ENCODE peak calls at places on chromosomes 4 and X, in six cellular contexts. One of them, this sample, is unnamed.

GRCh38 chrX:51893931-51894696 is 691 bp downstream of the MAGED1 start:
- DNase-seq in CD4-positive, alpha-beta memory T cell: peak; percentile 14
- DNase-seq in ovary: peak; percentile 71
- DNase-seq in BE2C: peak; percentile 51
- DNase-seq in HFF-Myc: no peak
- DNase-seq in mucosa of descending colon: peak; percentile 34
- DNase-seq in this sample: no peak

GRCh38 chr4:82900016-82900334 is 560 bp upstream of the THAP9 start:
- DNase-seq in CD4-positive, alpha-beta memory T cell: no peak
- DNase-seq in ovary: no peak
- DNase-seq in BE2C: no peak
- DNase-seq in HFF-Myc: no peak
- DNase-seq in mucosa of descending colon: no peak
- DNase-seq in this sample: no peak

GRCh38 chr4:16869594-16870245 is 28.7 kb downstream of the LDB2 start:
- DNase-seq in CD4-positive, alpha-beta memory T cell: no peak
- DNase-seq in ovary: no peak
- DNase-seq in BE2C: no peak
- DNase-seq in HFF-Myc: no peak
- DNase-seq in mucosa of descending colon: no peak
- DNase-seq in this sample: no peak

GRCh38 chrX:86002076-86002896 is 45.1 kb downstream of the CHM start:
- DNase-seq in CD4-positive, alpha-beta memory T cell: no peak
- DNase-seq in ovary: no peak
- DNase-seq in BE2C: no peak
- DNase-seq in HFF-Myc: no peak
- DNase-seq in mucosa of descending colon: peak; percentile 62
- DNase-seq in this sample: peak; percentile 51

GRCh38 chrX:21985332-21985777 is 44.8 kb downstream of the SMS start:
- DNase-seq in CD4-positive, alpha-beta memory T cell: peak; percentile 74
- DNase-seq in ovary: peak; percentile 41
- DNase-seq in BE2C: peak; percentile 53
- DNase-seq in HFF-Myc: peak; percentile 56
- DNase-seq in mucosa of descending colon: peak; percentile 78
- DNase-seq in this sample: no peak

GRCh38 chr4:77036206-77036605 is 39.6 kb downstream of the CCNI start:
- DNase-seq in CD4-positive, alpha-beta memory T cell: no peak
- DNase-seq in ovary: no peak
- DNase-seq in BE2C: no peak
- DNase-seq in HFF-Myc: no peak
- DNase-seq in mucosa of descending colon: no peak
- DNase-seq in this sample: no peak

GRCh38 chrX:105477351-105477750 is 256.9 kb upstream of the TEX13A start:
- DNase-seq in CD4-positive, alpha-beta memory T cell: no peak
- DNase-seq in ovary: no peak
- DNase-seq in BE2C: no peak
- DNase-seq in HFF-Myc: no peak
- DNase-seq in mucosa of descending colon: no peak
- DNase-seq in this sample: no peak

GRCh38 chr4:78459327-78459726 is 92.2 kb upstream of the ANXA3 start:
- DNase-seq in CD4-positive, alpha-beta memory T cell: no peak
- DNase-seq in ovary: no peak
- DNase-seq in BE2C: no peak
- DNase-seq in HFF-Myc: no peak
- DNase-seq in mucosa of descending colon: no peak
- DNase-seq in this sample: no peak

GRCh38 chrX:13087322-13088154 is 43.1 kb upstream of the FAM9C start:
- DNase-seq in CD4-positive, alpha-beta memory T cell: peak; percentile 90
- DNase-seq in ovary: no peak
- DNase-seq in BE2C: no peak
- DNase-seq in HFF-Myc: no peak
- DNase-seq in mucosa of descending colon: no peak
- DNase-seq in this sample: no peak

GRCh38 chrX:40095588-40096394 is 2.0 kb downstream of the BCOR start:
- DNase-seq in CD4-positive, alpha-beta memory T cell: no peak
- DNase-seq in ovary: no peak
- DNase-seq in BE2C: no peak
- DNase-seq in HFF-Myc: no peak
- DNase-seq in mucosa of descending colon: no peak
- DNase-seq in this sample: no peak

GRCh38 chr4:96102541-96103018 is 262.7 kb downstream of the PDHA2 start:
- DNase-seq in CD4-positive, alpha-beta memory T cell: no peak
- DNase-seq in ovary: no peak
- DNase-seq in BE2C: no peak
- DNase-seq in HFF-Myc: no peak
- DNase-seq in mucosa of descending colon: no peak
- DNase-seq in this sample: no peak

GRCh38 chr4:146105464-146105863 is 70.1 kb upstream of the LSM6 start:
- DNase-seq in CD4-positive, alpha-beta memory T cell: no peak
- DNase-seq in ovary: no peak
- DNase-seq in BE2C: no peak
- DNase-seq in HFF-Myc: no peak
- DNase-seq in mucosa of descending colon: no peak
- DNase-seq in this sample: no peak

GRCh38 chr4:168527560-168527959 is 30.7 kb downstream of the PALLD start:
- DNase-seq in CD4-positive, alpha-beta memory T cell: no peak
- DNase-seq in ovary: no peak
- DNase-seq in BE2C: no peak
- DNase-seq in HFF-Myc: no peak
- DNase-seq in mucosa of descending colon: no peak
- DNase-seq in this sample: no peak

GRCh38 chr4:142953171-142953570 is 107.1 kb upstream of the INPP4B start:
- DNase-seq in CD4-positive, alpha-beta memory T cell: no peak
- DNase-seq in ovary: no peak
- DNase-seq in BE2C: no peak
- DNase-seq in HFF-Myc: no peak
- DNase-seq in mucosa of descending colon: no peak
- DNase-seq in this sample: no peak

GRCh38 chr4:167290684-167291083 is 56.4 kb upstream of the SPOCK3 start:
- DNase-seq in CD4-positive, alpha-beta memory T cell: no peak
- DNase-seq in ovary: no peak
- DNase-seq in BE2C: no peak
- DNase-seq in HFF-Myc: no peak
- DNase-seq in mucosa of descending colon: no peak
- DNase-seq in this sample: no peak

GRCh38 chrX:136608295-136608933 is 39.5 kb upstream of the CD40LG start:
- DNase-seq in CD4-positive, alpha-beta memory T cell: peak; percentile 63
- DNase-seq in ovary: no peak
- DNase-seq in BE2C: peak; percentile 48
- DNase-seq in HFF-Myc: no peak
- DNase-seq in mucosa of descending colon: peak; percentile 69
- DNase-seq in this sample: no peak

GRCh38 chrX:120740072-120740471 is 110.2 kb upstream of the C1GALT1C1 start:
- DNase-seq in CD4-positive, alpha-beta memory T cell: no peak
- DNase-seq in ovary: no peak
- DNase-seq in BE2C: no peak
- DNase-seq in HFF-Myc: no peak
- DNase-seq in mucosa of descending colon: no peak
- DNase-seq in this sample: no peak

GRCh38 chr4:108839333-108839732 is 76.5 kb upstream of the ETNPPL start:
- DNase-seq in CD4-positive, alpha-beta memory T cell: no peak
- DNase-seq in ovary: no peak
- DNase-seq in BE2C: no peak
- DNase-seq in HFF-Myc: no peak
- DNase-seq in mucosa of descending colon: no peak
- DNase-seq in this sample: no peak

GRCh38 chr4:10773010-10773409 is 88.4 kb upstream of the CLNK start:
- DNase-seq in CD4-positive, alpha-beta memory T cell: no peak
- DNase-seq in ovary: no peak
- DNase-seq in BE2C: no peak
- DNase-seq in HFF-Myc: no peak
- DNase-seq in mucosa of descending colon: no peak
- DNase-seq in this sample: no peak

GRCh38 chrX:76555816-76556215 is 128.3 kb downstream of the MAGEE1 start:
- DNase-seq in CD4-positive, alpha-beta memory T cell: peak; percentile 7
- DNase-seq in ovary: no peak
- DNase-seq in BE2C: peak; percentile 51
- DNase-seq in HFF-Myc: no peak
- DNase-seq in mucosa of descending colon: peak; percentile 1
- DNase-seq in this sample: no peak

GRCh38 chr4:111228396-111228795 is 605.5 kb upstream of the PITX2 start:
- DNase-seq in CD4-positive, alpha-beta memory T cell: no peak
- DNase-seq in ovary: no peak
- DNase-seq in BE2C: no peak
- DNase-seq in HFF-Myc: no peak
- DNase-seq in mucosa of descending colon: no peak
- DNase-seq in this sample: no peak

GRCh38 chrX:114162068-114162735 is 421.7 kb upstream of the HTR2C start:
- DNase-seq in CD4-positive, alpha-beta memory T cell: no peak
- DNase-seq in ovary: no peak
- DNase-seq in BE2C: peak; percentile 51
- DNase-seq in HFF-Myc: no peak
- DNase-seq in mucosa of descending colon: no peak
- DNase-seq in this sample: no peak

GRCh38 chrX:112851161-112851779 is 10.6 kb upstream of the AMOT start:
- DNase-seq in CD4-positive, alpha-beta memory T cell: no peak
- DNase-seq in ovary: no peak
- DNase-seq in BE2C: no peak
- DNase-seq in HFF-Myc: no peak
- DNase-seq in mucosa of descending colon: no peak
- DNase-seq in this sample: no peak

GRCh38 chr4:16897991-16898827 is at the start of gene LDB2:
- DNase-seq in CD4-positive, alpha-beta memory T cell: no peak
- DNase-seq in ovary: peak; percentile 83
- DNase-seq in BE2C: peak; percentile 78
- DNase-seq in HFF-Myc: peak; percentile 66
- DNase-seq in mucosa of descending colon: peak; percentile 28
- DNase-seq in this sample: no peak

GRCh38 chrX:78024349-78025108 is 55.1 kb upstream of the PGAM4 start:
- DNase-seq in CD4-positive, alpha-beta memory T cell: peak; percentile 53
- DNase-seq in ovary: no peak
- DNase-seq in BE2C: peak; percentile 64
- DNase-seq in HFF-Myc: no peak
- DNase-seq in mucosa of descending colon: peak; percentile 79
- DNase-seq in this sample: no peak

GRCh38 chr4:40340034-40340433 is 4.9 kb downstream of the CHRNA9 start:
- DNase-seq in CD4-positive, alpha-beta memory T cell: no peak
- DNase-seq in ovary: no peak
- DNase-seq in BE2C: no peak
- DNase-seq in HFF-Myc: no peak
- DNase-seq in mucosa of descending colon: no peak
- DNase-seq in this sample: no peak

GRCh38 chr4:14000091-14000814 is 372.7 kb upstream of the BOD1L1 start:
- DNase-seq in CD4-positive, alpha-beta memory T cell: no peak
- DNase-seq in ovary: no peak
- DNase-seq in BE2C: no peak
- DNase-seq in HFF-Myc: no peak
- DNase-seq in mucosa of descending colon: no peak
- DNase-seq in this sample: no peak

GRCh38 chrX:129641941-129642340 is 12.8 kb downstream of the APLN start:
- DNase-seq in CD4-positive, alpha-beta memory T cell: no peak
- DNase-seq in ovary: no peak
- DNase-seq in BE2C: no peak
- DNase-seq in HFF-Myc: no peak
- DNase-seq in mucosa of descending colon: no peak
- DNase-seq in this sample: no peak

GRCh38 chrX:70134116-70134477 is 850 bp downstream of the IGBP1 start:
- DNase-seq in CD4-positive, alpha-beta memory T cell: no peak
- DNase-seq in ovary: no peak
- DNase-seq in BE2C: no peak
- DNase-seq in HFF-Myc: no peak
- DNase-seq in mucosa of descending colon: no peak
- DNase-seq in this sample: no peak

GRCh38 chr4:142238589-142238988 is 602.2 kb downstream of the IL15 start:
- DNase-seq in CD4-positive, alpha-beta memory T cell: no peak
- DNase-seq in ovary: no peak
- DNase-seq in BE2C: no peak
- DNase-seq in HFF-Myc: no peak
- DNase-seq in mucosa of descending colon: no peak
- DNase-seq in this sample: no peak

GRCh38 chr4:138103597-138104461 is 138.3 kb downstream of the SLC7A11 start:
- DNase-seq in CD4-positive, alpha-beta memory T cell: no peak
- DNase-seq in ovary: no peak
- DNase-seq in BE2C: no peak
- DNase-seq in HFF-Myc: no peak
- DNase-seq in mucosa of descending colon: no peak
- DNase-seq in this sample: no peak
- H3K4me3 ChIP-seq in CD4-positive, alpha-beta memory T cell: no peak overlapping the region
- H3K4me3 ChIP-seq in ovary: no peak overlapping the region
- H3K4me3 ChIP-seq in BE2C: no peak overlapping the region
- H3K4me3 ChIP-seq in HFF-Myc: no peak overlapping the region
- H3K4me3 ChIP-seq in mucosa of descending colon: no peak overlapping the region
- H3K4me3 ChIP-seq in this sample: no peak overlapping the region

GRCh38 chrX:20320461-20321159 is 53.9 kb upstream of the RPS6KA3 start:
- DNase-seq in CD4-positive, alpha-beta memory T cell: peak; percentile 19
- DNase-seq in ovary: no peak
- DNase-seq in BE2C: no peak
- DNase-seq in HFF-Myc: no peak
- DNase-seq in mucosa of descending colon: peak; percentile 15
- DNase-seq in this sample: no peak
- H3K4me3 ChIP-seq in CD4-positive, alpha-beta memory T cell: no peak overlapping the region
- H3K4me3 ChIP-seq in ovary: no peak overlapping the region
- H3K4me3 ChIP-seq in BE2C: no peak overlapping the region
- H3K4me3 ChIP-seq in HFF-Myc: no peak overlapping the region
- H3K4me3 ChIP-seq in mucosa of descending colon: no peak overlapping the region
- H3K4me3 ChIP-seq in this sample: no peak overlapping the region

GRCh38 chr4:173500841-173501591 is 29.0 kb downstream of the HAND2 start:
- DNase-seq in CD4-positive, alpha-beta memory T cell: no peak
- DNase-seq in ovary: no peak
- DNase-seq in BE2C: no peak
- DNase-seq in HFF-Myc: no peak
- DNase-seq in mucosa of descending colon: no peak
- DNase-seq in this sample: no peak
- H3K4me3 ChIP-seq in CD4-positive, alpha-beta memory T cell: peak overlapping the region; percentile 24
- H3K4me3 ChIP-seq in ovary: peak overlapping the region; percentile 14
- H3K4me3 ChIP-seq in BE2C: no peak overlapping the region
- H3K4me3 ChIP-seq in HFF-Myc: no peak overlapping the region
- H3K4me3 ChIP-seq in mucosa of descending colon: no peak overlapping the region
- H3K4me3 ChIP-seq in this sample: no peak overlapping the region

DNA sequence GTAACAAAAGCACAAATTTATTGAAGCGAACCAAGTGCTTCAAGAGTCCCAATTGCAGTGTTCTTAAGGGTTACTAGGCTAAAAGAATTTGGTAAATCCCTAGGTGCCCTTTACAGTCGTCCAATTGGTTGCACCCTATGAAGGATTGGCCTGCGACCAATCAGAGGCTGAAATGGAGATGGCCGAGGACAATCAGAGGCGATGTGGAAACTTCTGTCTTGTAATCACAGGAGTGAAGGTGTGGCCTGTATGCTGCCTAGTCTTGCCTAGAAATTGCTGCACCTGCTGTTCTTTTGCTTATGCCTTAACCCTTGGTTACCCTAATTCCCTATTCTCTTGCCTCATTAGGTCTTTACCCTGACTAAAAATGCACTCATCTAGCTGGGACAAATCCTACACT is 1.1 kb upstream of the DCK start:
- DNase-seq in CD4-positive, alpha-beta memory T cell: no peak
- DNase-seq in ovary: no peak
- DNase-seq in BE2C: no peak
- DNase-seq in HFF-Myc: no peak
- DNase-seq in mucosa of descending colon: peak; percentile 51
- DNase-seq in this sample: no peak
- H3K4me3 ChIP-seq in CD4-positive, alpha-beta memory T cell: no peak overlapping the region
- H3K4me3 ChIP-seq in ovary: no peak overlapping the region
- H3K4me3 ChIP-seq in BE2C: peak overlapping the region; percentile 90
- H3K4me3 ChIP-seq in HFF-Myc: peak overlapping the region; percentile 82
- H3K4me3 ChIP-seq in mucosa of descending colon: no peak overlapping the region
- H3K4me3 ChIP-seq in this sample: no peak overlapping the region